ENCODE peak calls at places on chromosomes 5 and 9, in four cellular contexts. E is stromal cell of bone marrow; T is activated CD8-positive, alpha-beta T cell treated with anti-CD3 and anti-CD28 coated beads for 36 hours; U is stimulated activated CD4-positive, alpha-beta T cell treated with anti-CD3 and anti-CD28 coated beads, Interleukin-1b, Interleukin-23, amount 100 ng/mL, for 1 hour. A is an unnamed sample.
A peak's percentile ranks its signal among the peaks of the same experiment; 100 is the strongest.

GRCh38 chr5:19927919-19928318 is 60.1 kb downstream of the CDH18 start:
- DNase-seq in E (no peak), U (no peak), T (no peak), A (no peak)

GRCh38 chr9:69029535-69029934 is 6.0 kb upstream of the FXN start:
- DNase-seq in U (no peak), E (no peak), T (no peak), A (no peak)

GRCh38 chr9:99814359-99814758 is 7.3 kb upstream of the NR4A3 start:
- DNase-seq in T (no peak), E (no peak), U (no peak), A (no peak)

GRCh38 chr9:85258823-85259370 is 482.9 kb downstream of the AGTPBP1 start:
- DNase-seq in E (peak; percentile 69), T (peak; percentile 39), U (no peak), A (no peak)

GRCh38 chr5:112854651-112855050 is 6.4 kb upstream of the SRP19 start:
- DNase-seq in U (no peak), T (no peak), E (no peak), A (no peak)

GRCh38 chr5:104815212-104815611 is 1252.6 kb upstream of the NUDT12 start:
- DNase-seq in T (no peak), E (no peak), U (no peak), A (no peak)

GRCh38 chr9:10112798-10113197 is 500.0 kb downstream of the PTPRD start:
- DNase-seq in U (no peak), E (no peak), T (no peak), A (no peak)

GRCh38 chr9:84567776-84568175 is 101.8 kb upstream of the NTRK2 start:
- DNase-seq in T (no peak), E (no peak), U (no peak), A (no peak)

GRCh38 chr9:4375424-4376195 is 75.7 kb upstream of the GLIS3 start:
- DNase-seq in T (no peak), E (peak; percentile 54), U (no peak), A (no peak)

GRCh38 chr9:5949103-5949699 is 58.5 kb downstream of the MLANA start:
- DNase-seq in E (no peak), U (no peak), T (peak; percentile 18), A (peak; percentile 1)

GRCh38 chr9:137438591-137439157 is 2.5 kb downstream of the ENTPD8 start:
- DNase-seq in E (no peak), U (no peak), T (no peak), A (no peak)

GRCh38 chr5:179805070-179805528 is 1.6 kb downstream of the MGAT4B start:
- DNase-seq in U (no peak), T (no peak), E (no peak), A (no peak)

GRCh38 chr5:42949348-42950090 is 90.6 kb downstream of the ANXA2R start:
- DNase-seq in U (no peak), T (peak; percentile 81), E (peak; percentile 51), A (peak; percentile 45)

GRCh38 chr5:123808841-123809240 is 296.9 kb downstream of the CSNK1G3 start:
- DNase-seq in E (no peak), U (no peak), T (no peak), A (no peak)

GRCh38 chr5:135094339-135095051 is 60.5 kb upstream of the PITX1 start:
- DNase-seq in T (no peak), E (no peak), U (no peak), A (no peak)

GRCh38 chr9:105500108-105500766 is 52.4 kb downstream of the FSD1L start:
- DNase-seq in T (no peak), E (no peak), U (no peak), A (no peak)

A was measured in activated T-helper 1 cell treated with Interleukin-2 at 50 U/mL for 16 hours.